ENCODE peak calls at places on chromosomes 11 and 22, in five cellular contexts. One of them, this sample, is unnamed.

GRCh38 chr11:124069429-124070401 is 28.6 kb upstream of the OR10G7 start:
- DNase-seq in H1: peak
- DNase-seq in neuronal stem cell: peak
- DNase-seq in IMR-90: peak
- DNase-seq in mesendoderm: peak
- DNase-seq in this sample: peak

GRCh38 chr11:61814242-61814957 is 2.4 kb downstream of the FADS1 start:
- DNase-seq in H1: no peak
- DNase-seq in neuronal stem cell: no peak
- DNase-seq in IMR-90: no peak
- DNase-seq in mesendoderm: peak
- DNase-seq in this sample: no peak

GRCh38 chr11:77311701-77312100 is 10.2 kb upstream of the GDPD4 start:
- DNase-seq in H1: no peak
- DNase-seq in neuronal stem cell: no peak
- DNase-seq in IMR-90: no peak
- DNase-seq in mesendoderm: no peak
- DNase-seq in this sample: no peak

GRCh38 chr11:117819096-117820040 is 5.2 kb downstream of the FXYD2 start:
- DNase-seq in H1: peak
- DNase-seq in neuronal stem cell: peak
- DNase-seq in IMR-90: peak
- DNase-seq in mesendoderm: peak
- DNase-seq in this sample: peak

GRCh38 chr11:5288108-5288911 is 13.4 kb downstream of the OR51B4 start:
- DNase-seq in H1: no peak
- DNase-seq in neuronal stem cell: no peak
- DNase-seq in IMR-90: peak
- DNase-seq in mesendoderm: peak
- DNase-seq in this sample: peak

GRCh38 chr11:9825895-9826294 is 162.0 kb downstream of the SWAP70 start:
- DNase-seq in H1: no peak
- DNase-seq in neuronal stem cell: no peak
- DNase-seq in IMR-90: no peak
- DNase-seq in mesendoderm: no peak
- DNase-seq in this sample: no peak

GRCh38 chr11:10777393-10777793 is 26.3 kb downstream of the CTR9 start:
- DNase-seq in H1: no peak
- DNase-seq in neuronal stem cell: no peak
- DNase-seq in IMR-90: no peak
- DNase-seq in mesendoderm: no peak
- DNase-seq in this sample: no peak

GRCh38 chr11:57405271-57405890 is 14.9 kb upstream of the PRG2 start:
- DNase-seq in H1: no peak
- DNase-seq in neuronal stem cell: no peak
- DNase-seq in IMR-90: no peak
- DNase-seq in mesendoderm: no peak
- DNase-seq in this sample: no peak

GRCh38 chr11:72421351-72421750 is 13.0 kb downstream of the CLPB start:
- DNase-seq in H1: no peak
- DNase-seq in neuronal stem cell: no peak
- DNase-seq in IMR-90: peak
- DNase-seq in mesendoderm: peak
- DNase-seq in this sample: no peak

GRCh38 chr11:1508986-1509385 is 22.4 kb upstream of the MOB2 start:
- DNase-seq in H1: no peak
- DNase-seq in neuronal stem cell: no peak
- DNase-seq in IMR-90: no peak
- DNase-seq in mesendoderm: no peak
- DNase-seq in this sample: no peak

GRCh38 chr11:96827164-96827563 is 437.4 kb downstream of the JRKL start:
- DNase-seq in H1: no peak
- DNase-seq in neuronal stem cell: peak
- DNase-seq in IMR-90: peak
- DNase-seq in mesendoderm: peak
- DNase-seq in this sample: peak

GRCh38 chr11:20050551-20051333 is 109.5 kb downstream of the DBX1 start:
- DNase-seq in H1: no peak
- DNase-seq in neuronal stem cell: no peak
- DNase-seq in IMR-90: no peak
- DNase-seq in mesendoderm: peak
- DNase-seq in this sample: no peak

GRCh38 chr11:12140186-12140938 is 30.0 kb downstream of the MICAL2 start:
- DNase-seq in H1: no peak
- DNase-seq in neuronal stem cell: no peak
- DNase-seq in IMR-90: peak
- DNase-seq in mesendoderm: no peak
- DNase-seq in this sample: peak

GRCh38 chr11:93784935-93785360 is 866 bp downstream of the MED17 start:
- DNase-seq in H1: no peak
- DNase-seq in neuronal stem cell: no peak
- DNase-seq in IMR-90: no peak
- DNase-seq in mesendoderm: no peak
- DNase-seq in this sample: no peak

GRCh38 chr11:124865902-124866851 is 945 bp downstream of the ROBO3 start:
- DNase-seq in H1: peak
- DNase-seq in neuronal stem cell: no peak
- DNase-seq in IMR-90: peak
- DNase-seq in mesendoderm: peak
- DNase-seq in this sample: peak

GRCh38 chr22:32701021-32701420 is 100.5 kb upstream of the TIMP3 start:
- DNase-seq in H1: no peak
- DNase-seq in neuronal stem cell: no peak
- DNase-seq in IMR-90: peak
- DNase-seq in mesendoderm: no peak
- DNase-seq in this sample: peak

GRCh38 chr22:41491379-41492100 is 22.6 kb downstream of the ACO2 start:
- DNase-seq in H1: no peak
- DNase-seq in neuronal stem cell: no peak
- DNase-seq in IMR-90: peak
- DNase-seq in mesendoderm: peak
- DNase-seq in this sample: no peak

GRCh38 chr11:68313574-68314202 is 1.3 kb downstream of the LRP5 start:
- DNase-seq in H1: no peak
- DNase-seq in neuronal stem cell: no peak
- DNase-seq in IMR-90: peak
- DNase-seq in mesendoderm: no peak
- DNase-seq in this sample: peak

GRCh38 chr11:100875521-100875869 is 188.4 kb downstream of the ARHGAP42 start:
- DNase-seq in H1: no peak
- DNase-seq in neuronal stem cell: no peak
- DNase-seq in IMR-90: no peak
- DNase-seq in mesendoderm: no peak
- DNase-seq in this sample: no peak
- H2BK120ac ChIP-seq in H1: no peak
- H2BK120ac ChIP-seq in neuronal stem cell: no peak
- H2BK120ac ChIP-seq in IMR-90: peak
- H2BK120ac ChIP-seq in mesendoderm: no peak
- H2BK120ac ChIP-seq in this sample: peak

GRCh38 chr11:23391031-23391430 is 530.8 kb upstream of the CCDC179 start:
- DNase-seq in H1: no peak
- DNase-seq in neuronal stem cell: no peak
- DNase-seq in IMR-90: no peak
- DNase-seq in mesendoderm: no peak
- DNase-seq in this sample: no peak
- H3K4me3 ChIP-seq in H1: no peak
- H3K4me3 ChIP-seq in neuronal stem cell: no peak
- H3K4me3 ChIP-seq in IMR-90: no peak
- H3K4me3 ChIP-seq in mesendoderm: no peak
- H3K4me3 ChIP-seq in this sample: no peak

DNA sequence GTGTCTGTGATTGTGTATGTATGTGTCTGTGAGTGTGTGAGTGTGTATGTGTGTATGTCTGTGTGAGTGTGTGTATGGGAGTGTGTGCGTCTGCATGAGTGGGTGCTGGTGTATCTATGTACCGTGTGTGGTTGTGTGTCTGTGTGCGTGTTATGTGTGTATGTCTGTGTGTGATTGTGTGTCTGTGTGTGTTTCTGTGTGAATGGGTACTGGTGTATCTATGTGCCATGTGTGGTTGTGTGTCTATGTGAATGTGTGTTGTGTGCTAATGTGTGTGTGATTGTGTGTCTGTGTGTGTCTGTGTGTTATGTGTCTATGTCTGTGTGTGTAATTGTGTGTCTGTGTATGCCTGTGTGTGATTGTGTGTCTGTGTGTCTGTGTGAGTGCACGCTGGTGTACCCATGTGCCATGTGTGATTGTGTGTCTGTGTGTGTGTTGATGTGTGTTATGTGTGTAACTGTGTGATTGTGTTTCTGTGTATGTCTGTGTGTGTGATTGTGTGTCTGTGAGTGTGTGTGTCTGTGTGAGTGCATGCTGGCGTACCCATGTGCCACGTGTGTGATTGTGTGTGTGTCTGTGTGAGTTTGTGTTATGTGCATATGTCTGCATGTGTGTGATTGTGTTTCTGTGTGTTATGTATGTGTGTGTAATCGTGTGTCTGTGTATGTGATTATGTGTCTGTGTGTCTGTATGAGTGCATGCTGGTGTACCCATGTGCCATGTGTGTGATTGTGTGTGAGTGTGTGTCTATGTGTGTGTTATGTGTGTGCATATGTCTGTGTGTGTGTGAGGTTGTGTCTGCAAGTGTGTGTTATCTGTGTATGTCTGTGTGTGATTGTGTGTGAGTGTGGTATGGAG is 6.8 kb upstream of the CACNA1I start:
- DNase-seq in H1: no peak
- DNase-seq in neuronal stem cell: no peak
- DNase-seq in IMR-90: no peak
- DNase-seq in mesendoderm: no peak
- DNase-seq in this sample: no peak
- H3K23ac ChIP-seq in H1: no peak
- H3K23ac ChIP-seq in neuronal stem cell: peak
- H3K23ac ChIP-seq in IMR-90: no peak
- H3K23ac ChIP-seq in mesendoderm: no peak
- H3K23ac ChIP-seq in this sample: no peak

GRCh38 chr11:8810331-8811301 is 100.4 kb upstream of the AKIP1 start:
- DNase-seq in H1: peak
- DNase-seq in neuronal stem cell: peak
- DNase-seq in IMR-90: peak
- DNase-seq in mesendoderm: peak
- DNase-seq in this sample: peak
- H2BK120ac ChIP-seq in H1: no peak
- H2BK120ac ChIP-seq in neuronal stem cell: no peak
- H2BK120ac ChIP-seq in IMR-90: peak
- H2BK120ac ChIP-seq in mesendoderm: peak
- H2BK120ac ChIP-seq in this sample: peak

GRCh38 chr22:48837341-48837935 is 990.2 kb downstream of the BRD1 start:
- DNase-seq in H1: no peak
- DNase-seq in neuronal stem cell: no peak
- DNase-seq in IMR-90: no peak
- DNase-seq in mesendoderm: peak
- DNase-seq in this sample: no peak

GRCh38 chr22:48838376-48838775 is 989.3 kb downstream of the BRD1 start:
- DNase-seq in H1: no peak
- DNase-seq in neuronal stem cell: no peak
- DNase-seq in IMR-90: no peak
- DNase-seq in mesendoderm: no peak
- DNase-seq in this sample: no peak

GRCh38 chr22:48835857-48836672 is 991.6 kb downstream of the BRD1 start:
- DNase-seq in H1: no peak
- DNase-seq in neuronal stem cell: no peak
- DNase-seq in IMR-90: no peak
- DNase-seq in mesendoderm: no peak
- DNase-seq in this sample: no peak

GRCh38 chr22:48835364-48835763 is 992.3 kb downstream of the BRD1 start:
- DNase-seq in H1: no peak
- DNase-seq in neuronal stem cell: no peak
- DNase-seq in IMR-90: no peak
- DNase-seq in mesendoderm: no peak
- DNase-seq in this sample: no peak

DNA sequence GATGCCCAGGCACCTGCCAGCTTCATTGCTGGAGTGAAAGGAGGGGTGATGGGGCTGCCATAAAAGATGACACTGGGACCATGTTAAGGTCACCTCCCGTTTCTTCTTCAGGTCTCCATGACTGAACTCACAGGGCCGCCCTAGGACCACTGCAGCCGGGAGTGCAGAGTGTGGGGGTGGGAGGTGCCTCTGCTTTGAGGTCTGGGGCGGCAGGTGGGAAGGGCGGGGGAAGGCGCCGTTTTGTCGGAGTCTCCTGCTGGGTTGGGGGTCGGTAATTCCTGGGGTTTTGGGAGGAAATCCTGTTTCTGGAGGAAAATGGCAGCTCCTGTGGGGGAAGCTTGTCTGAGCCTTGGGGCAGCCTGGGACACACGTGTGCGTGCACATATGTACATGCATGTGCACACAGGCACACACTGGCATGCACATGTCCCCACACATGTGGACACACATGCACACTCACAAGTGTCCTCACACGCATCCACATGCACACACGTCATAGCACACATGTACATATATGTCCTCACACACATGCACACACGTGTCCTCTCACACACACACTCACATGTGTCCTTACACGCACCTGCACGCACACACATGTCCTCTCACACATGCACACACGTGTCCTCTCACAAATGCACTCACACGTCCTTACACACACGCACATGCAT is 990.9 kb downstream of the BRD1 start:
- DNase-seq in H1: no peak
- DNase-seq in neuronal stem cell: no peak
- DNase-seq in IMR-90: no peak
- DNase-seq in mesendoderm: no peak
- DNase-seq in this sample: no peak
- H3K4me3 ChIP-seq in H1: no peak
- H3K4me3 ChIP-seq in neuronal stem cell: peak
- H3K4me3 ChIP-seq in IMR-90: no peak
- H3K4me3 ChIP-seq in mesendoderm: no peak
- H3K4me3 ChIP-seq in this sample: no peak